ENCODE peak calls at places on chromosomes 3 and 15, in seven cellular contexts. One of them, this sample, is unnamed.

GRCh38 chr3:188830955-188831354 is 340.8 kb upstream of the TPRG1 start:
- DNase-seq in activated naive CD8-positive, alpha-beta T cell treated with anti-CD3 and anti-CD28 coated beads, Interleukin-2, amount 50 U/mL, for 16 hours: no peak
- DNase-seq in KBM-7: peak; percentile 19
- DNase-seq in kidney tubule cell: no peak
- DNase-seq in brain microvascular endothelial cell: no peak
- DNase-seq in globus pallidus: no peak
- DNase-seq in HEK293T: no peak
- DNase-seq in this sample: no peak

GRCh38 chr3:138941259-138941885 is 5.6 kb downstream of the FOXL2 start:
- DNase-seq in activated naive CD8-positive, alpha-beta T cell treated with anti-CD3 and anti-CD28 coated beads, Interleukin-2, amount 50 U/mL, for 16 hours: no peak
- DNase-seq in KBM-7: peak; percentile 31
- DNase-seq in kidney tubule cell: peak; percentile 70
- DNase-seq in brain microvascular endothelial cell: no peak
- DNase-seq in globus pallidus: no peak
- DNase-seq in HEK293T: peak; percentile 62
- DNase-seq in this sample: no peak

GRCh38 chr3:157948605-157949383 is 157.4 kb downstream of the SHOX2 start:
- DNase-seq in activated naive CD8-positive, alpha-beta T cell treated with anti-CD3 and anti-CD28 coated beads, Interleukin-2, amount 50 U/mL, for 16 hours: no peak
- DNase-seq in KBM-7: no peak
- DNase-seq in kidney tubule cell: no peak
- DNase-seq in brain microvascular endothelial cell: no peak
- DNase-seq in globus pallidus: no peak
- DNase-seq in HEK293T: peak; percentile 9
- DNase-seq in this sample: no peak

GRCh38 chr15:67107014-67107812 is 41.8 kb downstream of the SMAD3 start:
- DNase-seq in activated naive CD8-positive, alpha-beta T cell treated with anti-CD3 and anti-CD28 coated beads, Interleukin-2, amount 50 U/mL, for 16 hours: no peak
- DNase-seq in KBM-7: no peak
- DNase-seq in kidney tubule cell: peak; percentile 99
- DNase-seq in brain microvascular endothelial cell: peak; percentile 99
- DNase-seq in globus pallidus: no peak
- DNase-seq in HEK293T: peak; percentile 42
- DNase-seq in this sample: no peak

GRCh38 chr3:194166682-194167479 is 30.9 kb downstream of the HES1 start:
- DNase-seq in activated naive CD8-positive, alpha-beta T cell treated with anti-CD3 and anti-CD28 coated beads, Interleukin-2, amount 50 U/mL, for 16 hours: no peak
- DNase-seq in KBM-7: no peak
- DNase-seq in kidney tubule cell: no peak
- DNase-seq in brain microvascular endothelial cell: no peak
- DNase-seq in globus pallidus: no peak
- DNase-seq in HEK293T: no peak
- DNase-seq in this sample: no peak

GRCh38 chr3:31968391-31968926 is 12.6 kb downstream of the OSBPL10 start:
- DNase-seq in activated naive CD8-positive, alpha-beta T cell treated with anti-CD3 and anti-CD28 coated beads, Interleukin-2, amount 50 U/mL, for 16 hours: no peak
- DNase-seq in KBM-7: no peak
- DNase-seq in kidney tubule cell: peak; percentile 82
- DNase-seq in brain microvascular endothelial cell: no peak
- DNase-seq in globus pallidus: no peak
- DNase-seq in HEK293T: no peak
- DNase-seq in this sample: no peak

GRCh38 chr3:153624310-153625030 is 462.4 kb downstream of the RAP2B start:
- DNase-seq in activated naive CD8-positive, alpha-beta T cell treated with anti-CD3 and anti-CD28 coated beads, Interleukin-2, amount 50 U/mL, for 16 hours: no peak
- DNase-seq in KBM-7: no peak
- DNase-seq in kidney tubule cell: no peak
- DNase-seq in brain microvascular endothelial cell: no peak
- DNase-seq in globus pallidus: no peak
- DNase-seq in HEK293T: no peak
- DNase-seq in this sample: no peak

GRCh38 chr3:67000006-67000405 is 1.9 kb downstream of the KBTBD8 start:
- DNase-seq in activated naive CD8-positive, alpha-beta T cell treated with anti-CD3 and anti-CD28 coated beads, Interleukin-2, amount 50 U/mL, for 16 hours: no peak
- DNase-seq in KBM-7: peak; percentile 76
- DNase-seq in kidney tubule cell: peak; percentile 80
- DNase-seq in brain microvascular endothelial cell: peak; percentile 56
- DNase-seq in globus pallidus: no peak
- DNase-seq in HEK293T: no peak
- DNase-seq in this sample: no peak

GRCh38 chr3:47456984-47457383 is 18.8 kb downstream of the SCAP start:
- DNase-seq in activated naive CD8-positive, alpha-beta T cell treated with anti-CD3 and anti-CD28 coated beads, Interleukin-2, amount 50 U/mL, for 16 hours: no peak
- DNase-seq in KBM-7: no peak
- DNase-seq in kidney tubule cell: no peak
- DNase-seq in brain microvascular endothelial cell: no peak
- DNase-seq in globus pallidus: no peak
- DNase-seq in HEK293T: no peak
- DNase-seq in this sample: no peak

GRCh38 chr15:41936649-41937567 is 35.4 kb downstream of the EHD4 start:
- DNase-seq in activated naive CD8-positive, alpha-beta T cell treated with anti-CD3 and anti-CD28 coated beads, Interleukin-2, amount 50 U/mL, for 16 hours: peak; percentile 10
- DNase-seq in KBM-7: peak; percentile 65
- DNase-seq in kidney tubule cell: no peak
- DNase-seq in brain microvascular endothelial cell: peak; percentile 73
- DNase-seq in globus pallidus: peak; percentile 58
- DNase-seq in HEK293T: no peak
- DNase-seq in this sample: no peak

GRCh38 chr3:8777978-8778267 is 8.5 kb upstream of the OXTR start:
- DNase-seq in activated naive CD8-positive, alpha-beta T cell treated with anti-CD3 and anti-CD28 coated beads, Interleukin-2, amount 50 U/mL, for 16 hours: no peak
- DNase-seq in KBM-7: no peak
- DNase-seq in kidney tubule cell: no peak
- DNase-seq in brain microvascular endothelial cell: no peak
- DNase-seq in globus pallidus: no peak
- DNase-seq in HEK293T: no peak
- DNase-seq in this sample: no peak

GRCh38 chr3:41441139-41441538 is 241.8 kb downstream of the CTNNB1 start:
- DNase-seq in activated naive CD8-positive, alpha-beta T cell treated with anti-CD3 and anti-CD28 coated beads, Interleukin-2, amount 50 U/mL, for 16 hours: no peak
- DNase-seq in KBM-7: no peak
- DNase-seq in kidney tubule cell: no peak
- DNase-seq in brain microvascular endothelial cell: no peak
- DNase-seq in globus pallidus: no peak
- DNase-seq in HEK293T: no peak
- DNase-seq in this sample: no peak

GRCh38 chr15:75745305-75745704 is 32.7 kb upstream of the CSPG4 start:
- DNase-seq in activated naive CD8-positive, alpha-beta T cell treated with anti-CD3 and anti-CD28 coated beads, Interleukin-2, amount 50 U/mL, for 16 hours: no peak
- DNase-seq in KBM-7: no peak
- DNase-seq in kidney tubule cell: no peak
- DNase-seq in brain microvascular endothelial cell: no peak
- DNase-seq in globus pallidus: no peak
- DNase-seq in HEK293T: no peak
- DNase-seq in this sample: no peak

GRCh38 chr3:171741377-171741776 is 68.9 kb downstream of the PLD1 start:
- DNase-seq in activated naive CD8-positive, alpha-beta T cell treated with anti-CD3 and anti-CD28 coated beads, Interleukin-2, amount 50 U/mL, for 16 hours: no peak
- DNase-seq in KBM-7: no peak
- DNase-seq in kidney tubule cell: no peak
- DNase-seq in brain microvascular endothelial cell: no peak
- DNase-seq in globus pallidus: no peak
- DNase-seq in HEK293T: no peak
- DNase-seq in this sample: peak; percentile 30

GRCh38 chr15:65355983-65356353 is 21.8 kb downstream of the IGDCC3 start:
- DNase-seq in activated naive CD8-positive, alpha-beta T cell treated with anti-CD3 and anti-CD28 coated beads, Interleukin-2, amount 50 U/mL, for 16 hours: no peak
- DNase-seq in KBM-7: no peak
- DNase-seq in kidney tubule cell: no peak
- DNase-seq in brain microvascular endothelial cell: no peak
- DNase-seq in globus pallidus: no peak
- DNase-seq in HEK293T: no peak
- DNase-seq in this sample: no peak

GRCh38 chr3:82376883-82377282 is 615.4 kb upstream of the GBE1 start:
- DNase-seq in activated naive CD8-positive, alpha-beta T cell treated with anti-CD3 and anti-CD28 coated beads, Interleukin-2, amount 50 U/mL, for 16 hours: no peak
- DNase-seq in KBM-7: peak; percentile 43
- DNase-seq in kidney tubule cell: no peak
- DNase-seq in brain microvascular endothelial cell: no peak
- DNase-seq in globus pallidus: no peak
- DNase-seq in HEK293T: no peak
- DNase-seq in this sample: no peak

GRCh38 chr3:142857056-142857455 is 31.8 kb downstream of the PCOLCE2 start:
- DNase-seq in activated naive CD8-positive, alpha-beta T cell treated with anti-CD3 and anti-CD28 coated beads, Interleukin-2, amount 50 U/mL, for 16 hours: no peak
- DNase-seq in KBM-7: peak; percentile 8
- DNase-seq in kidney tubule cell: peak; percentile 80
- DNase-seq in brain microvascular endothelial cell: no peak
- DNase-seq in globus pallidus: no peak
- DNase-seq in HEK293T: peak; percentile 63
- DNase-seq in this sample: peak; percentile 6

GRCh38 chr3:31926543-31926942 is 54.5 kb downstream of the OSBPL10 start:
- DNase-seq in activated naive CD8-positive, alpha-beta T cell treated with anti-CD3 and anti-CD28 coated beads, Interleukin-2, amount 50 U/mL, for 16 hours: no peak
- DNase-seq in KBM-7: no peak
- DNase-seq in kidney tubule cell: no peak
- DNase-seq in brain microvascular endothelial cell: no peak
- DNase-seq in globus pallidus: no peak
- DNase-seq in HEK293T: no peak
- DNase-seq in this sample: no peak

GRCh38 chr15:31483053-31483923 is 156.7 kb downstream of the KLF13 start:
- DNase-seq in activated naive CD8-positive, alpha-beta T cell treated with anti-CD3 and anti-CD28 coated beads, Interleukin-2, amount 50 U/mL, for 16 hours: no peak
- DNase-seq in KBM-7: no peak
- DNase-seq in kidney tubule cell: no peak
- DNase-seq in brain microvascular endothelial cell: no peak
- DNase-seq in globus pallidus: no peak
- DNase-seq in HEK293T: no peak
- DNase-seq in this sample: no peak

GRCh38 chr3:41681479-41681878 is 280.4 kb downstream of the ULK4 start:
- DNase-seq in activated naive CD8-positive, alpha-beta T cell treated with anti-CD3 and anti-CD28 coated beads, Interleukin-2, amount 50 U/mL, for 16 hours: no peak
- DNase-seq in KBM-7: no peak
- DNase-seq in kidney tubule cell: peak; percentile 94
- DNase-seq in brain microvascular endothelial cell: peak; percentile 92
- DNase-seq in globus pallidus: no peak
- DNase-seq in HEK293T: no peak
- DNase-seq in this sample: no peak

This sample was measured in NCI-H774.